ENCODE peak calls at places on chromosomes 7 and 10, in four cellular contexts. R is IMR-90, Q is tibial nerve, U is mammary epithelial cell. C is an unnamed sample.

GRCh38 chr10:42753507-42754154 is 29.0 kb upstream of the BMS1 start:
- DNase-seq in R (no peak), Q (no peak), U (peak), C (no peak)

GRCh38 chr7:34327681-34328080 is 330.3 kb upstream of the NPSR1 start:
- DNase-seq in R (no peak), Q (no peak), U (no peak), C (no peak)

GRCh38 chr7:82594665-82595064 is 151.1 kb upstream of the CACNA2D1 start:
- DNase-seq in R (no peak), Q (no peak), U (no peak), C (no peak)

GRCh38 chr7:149814494-149814893 is 23.7 kb upstream of the ZNF862 start:
- DNase-seq in R (no peak), Q (no peak), U (no peak), C (no peak)

GRCh38 chr7:71612892-71613291 is 480.9 kb downstream of the GALNT17 start:
- DNase-seq in R (no peak), Q (peak), U (no peak), C (no peak)

GRCh38 chr7:69457912-69458491 is 140.3 kb upstream of the AUTS2 start:
- DNase-seq in R (no peak), Q (peak), U (no peak), C (no peak)

GRCh38 chr10:104045151-104046089 is 40.3 kb downstream of the COL17A1 start:
- DNase-seq in R (peak), Q (no peak), U (no peak), C (no peak)

GRCh38 chr7:154985230-154985629 is 17.7 kb downstream of the PAXIP1 start:
- DNase-seq in R (no peak), Q (no peak), U (no peak), C (no peak)

GRCh38 chr10:84665883-84666463 is 337.6 kb downstream of the CCSER2 start:
- DNase-seq in R (no peak), Q (no peak), U (peak), C (no peak)

GRCh38 chr7:35036361-35037171 is 719 bp downstream of the DPY19L1 start:
- DNase-seq in R (peak), Q (peak), U (peak), C (peak)

GRCh38 chr7:87589631-87590030 is 11.1 kb downstream of the ABCB1 start:
- DNase-seq in R (no peak), Q (no peak), U (no peak), C (no peak)

GRCh38 chr10:24596531-24596930 is 127.2 kb downstream of the ARHGAP21 start:
- DNase-seq in R (no peak), Q (no peak), U (no peak), C (no peak)

GRCh38 chr7:21352540-21353387 is 75.1 kb upstream of the SP4 start:
- DNase-seq in R (no peak), Q (no peak), U (no peak), C (no peak)

GRCh38 chr10:80270887-80271286 is 18.6 kb downstream of the MAT1A start:
- DNase-seq in R (no peak), Q (no peak), U (no peak), C (no peak)

GRCh38 chr7:63925626-63926460 is 72.8 kb upstream of the ZNF722 start:
- DNase-seq in R (no peak), Q (peak), U (peak), C (peak)

GRCh38 chr7:27611043-27611442 is 51.6 kb downstream of the HIBADH start:
- DNase-seq in R (peak), Q (no peak), U (peak), C (no peak)

GRCh38 chr10:58280982-58281752 is 12.2 kb downstream of the CISD1 start:
- DNase-seq in R (peak), Q (no peak), U (peak), C (no peak)

GRCh38 chr7:140281255-140281654 is 104.5 kb upstream of the KDM7A start:
- DNase-seq in R (no peak), Q (no peak), U (no peak), C (no peak)

GRCh38 chr10:11863353-11864105 is 40.4 kb downstream of the PROSER2 start:
- DNase-seq in R (no peak), Q (no peak), U (no peak), C (no peak)

GRCh38 chr7:96415293-96415940 is 93.5 kb upstream of the SLC25A13 start:
- DNase-seq in R (no peak), Q (no peak), U (no peak), C (no peak)

GRCh38 chr7:71793251-71793650 is 618.9 kb downstream of the CALN1 start:
- DNase-seq in R (no peak), Q (no peak), U (no peak), C (no peak)

GRCh38 chr7:2757904-2758672 is 70.1 kb downstream of the AMZ1 start:
- DNase-seq in R (peak), Q (peak), U (peak), C (peak)

GRCh38 chr10:67697646-67698245 is 1.8 kb upstream of the CTNNA3 start:
- DNase-seq in R (peak), Q (peak), U (peak), C (no peak)

GRCh38 chr7:32427769-32428291 is 62.4 kb downstream of the LSM5 start:
- DNase-seq in R (peak), Q (peak), U (peak), C (no peak)

GRCh38 chr7:87328281-87328680 is 17.2 kb upstream of the CROT start:
- DNase-seq in R (peak), Q (no peak), U (peak), C (no peak)

GRCh38 chr10:130136214-130137076 is at the start of gene GLRX3:
- DNase-seq in R (peak), Q (peak), U (peak), C (peak)

GRCh38 chr10:95767884-95768556 is 12.1 kb downstream of the ENTPD1 start:
- DNase-seq in R (peak), Q (no peak), U (no peak), C (peak)

GRCh38 chr7:137146012-137146455 is 197.5 kb downstream of the PTN start:
- DNase-seq in R (peak), Q (no peak), U (peak), C (no peak)

GRCh38 chr7:70700055-70700934 is 431.6 kb upstream of the GALNT17 start:
- DNase-seq in R (no peak), Q (no peak), U (no peak), C (no peak)

GRCh38 chr10:94546058-94546595 is 539 bp downstream of the HELLS start:
- DNase-seq in R (peak), Q (no peak), U (peak), C (no peak)

GRCh38 chr10:3654496-3654895 is 130.5 kb downstream of the KLF6 start:
- DNase-seq in R (peak), Q (no peak), U (no peak), C (no peak)

GRCh38 chr10:31321396-31321941 is 2.5 kb downstream of the ZEB1 start:
- DNase-seq in R (peak), Q (no peak), U (no peak), C (no peak)

GRCh38 chr7:156614434-156615264 is 25.9 kb upstream of the RNF32 start:
- DNase-seq in R (no peak), Q (no peak), U (no peak), C (no peak)

GRCh38 chr10:21831986-21832735 is 171.4 kb downstream of the DNAJC1 start:
- DNase-seq in R (peak), Q (no peak), U (peak), C (no peak)

GRCh38 chr10:3067045-3067858 is at the start of gene PFKP:
- DNase-seq in R (no peak), Q (no peak), U (peak), C (no peak)

GRCh38 chr10:78729366-78729765 is 339.4 kb upstream of the ZMIZ1 start:
- DNase-seq in R (no peak), Q (no peak), U (no peak), C (no peak)

DNA sequence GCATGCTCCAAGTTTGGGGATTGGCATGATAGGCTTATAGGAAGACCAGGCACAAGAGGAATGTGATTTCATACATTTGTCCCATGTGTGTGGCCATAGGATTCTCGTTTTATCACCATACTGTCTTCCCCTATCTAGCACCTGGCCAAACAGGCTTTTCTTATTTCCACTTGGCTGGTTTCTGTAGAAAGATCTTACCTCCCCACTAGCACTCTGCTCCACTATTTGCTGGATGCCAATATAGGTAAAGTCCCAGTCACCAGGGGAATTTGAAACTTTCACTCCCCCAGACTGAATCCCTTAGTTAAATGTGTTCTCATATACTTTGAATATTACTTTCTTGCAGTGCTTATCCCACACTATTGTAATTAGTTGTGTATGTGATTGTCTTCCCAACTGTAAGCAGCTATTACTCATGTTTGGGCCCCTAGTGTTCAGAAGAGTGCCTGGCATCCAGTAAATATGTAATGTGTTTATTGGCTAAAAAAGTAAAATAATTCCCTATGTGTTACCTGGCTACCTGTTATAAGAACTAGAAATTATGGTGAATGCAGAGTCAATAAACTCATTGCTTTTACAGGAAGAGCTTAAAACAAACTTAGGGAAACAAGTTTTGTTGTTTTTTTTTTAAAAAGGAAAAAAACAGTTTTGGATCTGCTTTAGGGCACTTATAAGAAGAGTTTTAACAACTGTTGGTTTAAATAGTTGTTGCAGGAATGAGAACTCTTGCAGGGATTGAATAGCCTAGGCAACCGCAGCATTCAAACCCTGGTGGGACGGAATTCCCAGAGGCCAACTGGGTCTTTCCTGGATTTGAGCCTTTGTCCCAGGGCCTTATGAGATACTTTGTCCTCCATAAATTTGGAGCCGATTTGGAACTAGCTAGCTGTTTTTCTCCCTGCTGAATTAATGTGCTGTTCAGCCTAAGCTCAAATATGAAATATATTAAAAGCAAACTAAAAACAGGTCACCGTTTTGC is 109.2 kb downstream of the LRMDA start:
- DNase-seq in R (no peak), Q (no peak), U (no peak), C (no peak)
- TF ChIP-seq CTCF in R (no peak), Q (no peak), U (peak), C (peak)

GRCh38 chr7:51082096-51082840 is 234.3 kb downstream of the COBL start:
- DNase-seq in R (no peak), Q (no peak), U (no peak), C (no peak)
- TF ChIP-seq CTCF in R (no peak), Q (no peak), U (no peak), C (no peak)

GRCh38 chr10:127871631-127872010 is 21.1 kb downstream of the CLRN3 start:
- DNase-seq in R (no peak), Q (no peak), U (no peak), C (no peak)

GRCh38 chr10:127867805-127868204 is 24.9 kb downstream of the CLRN3 start:
- DNase-seq in R (no peak), Q (no peak), U (no peak), C (no peak)

GRCh38 chr10:127866276-127867013 is 26.3 kb downstream of the CLRN3 start:
- DNase-seq in R (no peak), Q (no peak), U (no peak), C (no peak)

GRCh38 chr10:127872011-127872741 is 20.6 kb downstream of the CLRN3 start:
- DNase-seq in R (peak), Q (no peak), U (peak), C (no peak)

DNA sequence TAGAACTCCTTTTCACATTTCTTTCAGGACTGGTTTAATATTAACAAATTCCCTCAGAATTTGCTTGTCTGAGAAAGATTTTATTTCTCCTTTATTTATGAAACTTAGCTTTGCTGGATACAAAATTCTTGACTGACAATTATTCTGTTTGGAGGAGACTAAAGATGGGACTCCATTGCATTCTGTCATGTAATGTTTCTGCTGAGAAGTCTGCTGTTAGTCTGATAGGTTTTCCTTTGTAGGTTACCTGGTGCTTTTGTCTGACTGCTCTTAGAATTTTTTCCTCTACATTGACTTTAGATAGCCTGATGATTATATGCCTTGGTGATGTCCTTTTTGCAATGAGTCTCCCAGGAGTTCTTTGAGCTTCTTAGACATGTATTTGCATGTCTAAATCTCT is 23.4 kb downstream of the CLRN3 start:
- DNase-seq in R (no peak), Q (no peak), U (no peak), C (no peak)
- TF ChIP-seq CTCF in R (no peak), Q (no peak), U (no peak), C (no peak)

DNA sequence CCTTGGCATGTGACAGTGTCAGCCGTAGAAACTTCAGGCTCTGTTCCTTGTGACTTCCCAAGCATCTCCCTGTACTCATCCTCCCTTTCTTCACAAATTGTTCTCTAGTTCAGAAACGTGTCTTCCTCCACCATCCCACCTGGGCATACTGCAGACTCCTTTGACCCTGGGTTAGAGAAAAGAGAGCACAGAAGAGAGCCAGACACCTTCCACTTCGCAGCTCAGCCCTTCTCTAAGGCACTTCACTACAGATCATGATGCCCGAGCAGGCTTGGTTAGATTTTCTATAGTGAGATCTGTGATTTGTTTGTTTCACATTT is 70.6 kb downstream of the XPNPEP1 start:
- DNase-seq in R (no peak), Q (no peak), U (no peak), C (no peak)
- TF ChIP-seq CTCF in R (no peak), Q (no peak), U (no peak), C (peak)

GRCh38 chr7:151035024-151035717 is 6.9 kb downstream of the ABCB8 start:
- DNase-seq in R (no peak), Q (no peak), U (no peak), C (no peak)

GRCh38 chr7:151034312-151035023 is 6.2 kb downstream of the ABCB8 start:
- DNase-seq in R (no peak), Q (no peak), U (no peak), C (no peak)

GRCh38 chr7:151031011-151031410 is 2.8 kb downstream of the ABCB8 start:
- DNase-seq in R (no peak), Q (no peak), U (no peak), C (no peak)

GRCh38 chr7:151033864-151034249 is 5.6 kb downstream of the ABCB8 start:
- DNase-seq in R (no peak), Q (no peak), U (no peak), C (no peak)

DNA sequence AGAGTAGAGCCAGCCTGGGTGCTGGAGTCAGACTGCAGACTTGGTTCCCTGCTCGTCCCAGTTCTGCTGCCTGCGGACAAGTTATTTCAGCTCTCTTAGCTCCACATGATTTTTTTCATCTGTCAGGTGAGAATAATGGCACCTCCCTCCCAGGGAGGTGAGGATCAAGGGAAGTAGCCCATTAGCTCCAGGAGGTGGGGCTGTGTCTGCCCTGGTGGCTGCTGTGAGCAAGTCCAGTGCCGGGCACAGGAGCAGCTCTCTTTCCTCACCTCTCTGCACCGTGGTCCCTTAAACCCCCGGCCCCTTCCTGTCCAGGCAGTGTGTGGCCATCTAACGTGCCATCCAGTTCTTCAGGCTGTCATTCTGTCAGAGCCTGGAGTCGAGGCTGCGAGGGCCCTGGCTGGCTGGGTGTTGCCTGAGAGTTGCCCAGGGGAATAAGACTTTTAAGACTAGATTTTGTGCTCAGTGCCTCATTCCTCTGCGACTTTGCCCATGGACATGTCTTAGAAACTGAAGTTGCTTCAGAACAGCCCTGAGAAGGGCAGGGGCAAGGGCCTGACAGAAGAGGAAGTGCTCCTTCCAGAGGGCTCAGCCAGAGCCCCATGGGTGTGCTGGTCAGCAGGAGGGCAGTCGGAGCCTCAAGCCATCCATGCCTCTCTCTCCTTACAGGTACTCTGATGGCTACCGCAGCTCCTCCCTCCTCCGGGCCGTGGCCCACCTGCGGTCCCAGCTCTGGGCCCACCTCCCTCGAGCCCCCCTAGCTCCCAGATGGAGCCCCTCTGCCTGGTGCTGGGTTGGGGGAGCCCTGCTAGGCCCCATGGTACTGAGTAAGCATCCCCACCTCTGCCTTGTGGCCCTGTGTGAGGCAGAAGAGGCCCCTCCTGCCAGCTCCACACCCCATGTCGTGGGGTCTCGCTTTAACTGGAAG is 5.0 kb downstream of the ABCB8 start:
- DNase-seq in R (no peak), Q (no peak), U (no peak), C (no peak)
- TF ChIP-seq CTCF in R (peak), Q (no peak), U (no peak), C (no peak)

GRCh38 chr10:71483135-71483534 is 86.4 kb downstream of the CDH23 start:
- DNase-seq in R (no peak), Q (no peak), U (no peak), C (no peak)

GRCh38 chr10:71483871-71484270 is 87.2 kb downstream of the CDH23 start:
- DNase-seq in R (no peak), Q (no peak), U (no peak), C (no peak)

GRCh38 chr10:71484352-71484751 is 87.6 kb downstream of the CDH23 start:
- DNase-seq in R (no peak), Q (no peak), U (no peak), C (no peak)

GRCh38 chr10:71489077-71489476 is 92.4 kb downstream of the CDH23 start:
- DNase-seq in R (no peak), Q (no peak), U (no peak), C (no peak)

GRCh38 chr10:71486465-71487114 is 89.9 kb downstream of the CDH23 start:
- DNase-seq in R (peak), Q (peak), U (peak), C (no peak)
- TF ChIP-seq CTCF in R (peak), Q (no peak), U (peak), C (peak)

DNA sequence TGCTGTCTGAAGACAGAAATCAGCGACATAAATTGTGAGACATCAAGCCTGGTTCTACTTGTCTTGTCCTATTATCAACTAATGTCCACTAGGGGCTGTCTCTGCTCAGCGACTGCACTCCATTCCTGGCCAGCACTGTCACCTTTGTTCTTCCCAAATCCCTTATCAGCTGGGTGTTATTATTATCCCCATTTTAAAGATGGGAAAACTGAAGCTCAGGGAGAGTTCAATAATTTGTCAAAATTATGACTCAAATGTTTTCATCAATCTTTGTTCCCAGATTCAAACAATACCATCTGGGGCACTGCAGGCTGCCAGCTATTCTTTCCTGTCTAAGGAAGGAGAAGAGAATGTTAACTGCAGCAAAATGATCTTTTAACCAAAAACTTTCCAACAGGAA is 431.6 kb upstream of the NFE2L3 start:
- DNase-seq in R (peak), Q (no peak), U (peak), C (no peak)
- TF ChIP-seq CTCF in R (peak), Q (no peak), U (peak), C (no peak)

C was measured in CD14-positive monocyte.